ENCODE peak calls at places on chromosomes 16 and 17, in nine cellular contexts. S is NCI-H460, Z is NCI-H2029, L is heart left ventricle, D is iris pigment epithelial cell, X is fibroblast of the conjunctiva, R is NCI-H2081, I is GM20000, Q is PC-9. U is an unnamed sample.

GRCh38 chr16:2675714-2676113 is 6.6 kb upstream of the KCTD5 start:
- DNase-seq in Q (no peak), L (no peak), Z (no peak), I (no peak), X (no peak), R (no peak), D (no peak), S (no peak), U (no peak)

GRCh38 chr16:84881702-84882521 is 62.1 kb downstream of the CRISPLD2 start:
- DNase-seq in Q (peak; percentile 77), D (peak; percentile 97), X (peak; percentile 93), I (no peak), Z (no peak), R (no peak), S (no peak), L (peak; percentile 58), U (no peak)

GRCh38 chr17:64998436-64999190 is 57.9 kb downstream of the GNA13 start:
- DNase-seq in D (no peak), R (no peak), I (no peak), Q (no peak), X (no peak), S (no peak), Z (no peak), L (no peak), U (no peak)

GRCh38 chr17:6528557-6528956 is 27.8 kb downstream of the PITPNM3 start:
- DNase-seq in Z (no peak), I (no peak), R (no peak), Q (no peak), D (no peak), L (no peak), S (no peak), X (no peak), U (no peak)

GRCh38 chr17:48444531-48445247 is 14.7 kb upstream of the SKAP1 start:
- DNase-seq in D (no peak), I (no peak), R (no peak), X (no peak), L (no peak), Q (no peak), S (no peak), Z (no peak), U (no peak)

GRCh38 chr17:64133546-64134215 is 3.7 kb upstream of the ERN1 start:
- DNase-seq in R (peak; percentile 73), Q (no peak), Z (peak; percentile 19), I (peak; percentile 68), S (peak; percentile 76), X (peak; percentile 57), D (peak; percentile 65), L (no peak), U (no peak)

GRCh38 chr17:19996086-19996485 is 13.1 kb upstream of the SPECC1 start:
- DNase-seq in X (no peak), I (no peak), D (no peak), L (no peak), S (no peak), Z (no peak), Q (no peak), R (no peak), U (no peak)

GRCh38 chr16:77599793-77600415 is 122.4 kb upstream of the NUDT7 start:
- DNase-seq in L (no peak), R (peak; percentile 32), Z (no peak), X (no peak), S (peak; percentile 17), Q (no peak), D (peak; percentile 56), I (peak; percentile 19), U (no peak)

GRCh38 chr17:49621420-49621819 is 45.7 kb downstream of the NXPH3 start:
- DNase-seq in I (no peak), Z (no peak), R (no peak), X (no peak), D (no peak), S (no peak), Q (no peak), L (no peak), U (no peak)

GRCh38 chr17:82098939-82099765 is 1.1 kb upstream of the FASN start:
- DNase-seq in Z (no peak), Q (no peak), S (no peak), X (no peak), L (peak; percentile 61), D (no peak), R (peak; percentile 45), I (peak; percentile 55), U (no peak)

GRCh38 chr17:47703191-47703591 is 9.2 kb downstream of the TBKBP1 start:
- DNase-seq in X (no peak), D (no peak), Q (no peak), S (no peak), I (peak; percentile 65), Z (no peak), R (no peak), L (peak; percentile 61), U (no peak)

GRCh38 chr16:3480901-3481695 is 14.2 kb downstream of the C16orf90 start:
- DNase-seq in S (no peak), D (no peak), Q (no peak), I (no peak), R (no peak), Z (no peak), L (peak; percentile 39), X (no peak), U (no peak)

GRCh38 chr16:27083861-27084261 is 17.1 kb downstream of the C16orf82 start:
- DNase-seq in Z (no peak), X (no peak), D (no peak), L (no peak), S (no peak), I (no peak), R (no peak), Q (no peak), U (no peak)

GRCh38 chr17:33183487-33184026 is 109.5 kb downstream of the ASIC2 start:
- DNase-seq in R (no peak), S (no peak), D (no peak), Q (no peak), I (no peak), Z (no peak), X (no peak), L (no peak), U (no peak)

GRCh38 chr16:81357711-81358270 is 43.0 kb downstream of the GAN start:
- DNase-seq in S (no peak), I (no peak), D (peak; percentile 4), Q (no peak), Z (no peak), L (no peak), X (no peak), R (no peak), U (no peak)

GRCh38 chr17:71959129-71959528 is 161.7 kb upstream of the SOX9 start:
- DNase-seq in X (no peak), S (peak; percentile 26), R (no peak), Z (no peak), Q (no peak), I (no peak), L (no peak), D (peak; percentile 13), U (no peak)

GRCh38 chr16:61165797-61166196 is 870.4 kb downstream of the CDH8 start:
- DNase-seq in Z (no peak), S (no peak), R (no peak), Q (no peak), L (no peak), D (no peak), X (no peak), I (no peak), U (no peak)

GRCh38 chr17:29847527-29847931 is 82.5 kb downstream of the SSH2 start:
- DNase-seq in S (no peak), L (no peak), Q (no peak), D (no peak), Z (no peak), I (no peak), R (no peak), X (no peak), U (no peak)

GRCh38 chr17:64250211-64250835 is 12.7 kb downstream of the TEX2 start:
- DNase-seq in L (no peak), D (no peak), Q (no peak), Z (no peak), X (no peak), R (no peak), S (no peak), I (no peak), U (no peak)

GRCh38 chr17:149231-149630 is 11.9 kb downstream of the SCGB1C2 start:
- DNase-seq in Q (no peak), S (no peak), Z (no peak), D (no peak), L (peak; percentile 13), R (no peak), I (no peak), X (no peak), U (peak; percentile 14)

GRCh38 chr16:57894390-57895080 is 76.4 kb downstream of the CNGB1 start:
- DNase-seq in I (no peak), L (no peak), X (no peak), R (no peak), Q (no peak), Z (no peak), D (no peak), S (no peak), U (no peak)

GRCh38 chr16:280552-280951 is at the start of gene ARHGDIG:
- DNase-seq in X (no peak), Z (no peak), L (peak; percentile 53), D (no peak), S (no peak), Q (no peak), R (no peak), I (no peak), U (no peak)

GRCh38 chr17:77308768-77309726 is 168.3 kb downstream of the SEC14L1 start:
- DNase-seq in S (no peak), Z (no peak), R (no peak), Q (no peak), D (peak; percentile 83), L (no peak), X (no peak), I (no peak), U (no peak)

GRCh38 chr17:19979917-19980770 is 2.5 kb upstream of the AKAP10 start:
- DNase-seq in Z (no peak), R (no peak), I (no peak), D (peak; percentile 23), Q (no peak), S (no peak), X (no peak), L (peak; percentile 83), U (no peak)

GRCh38 chr17:67602974-67603373 is 114.8 kb upstream of the NOL11 start:
- DNase-seq in I (peak; percentile 72), S (peak; percentile 31), Z (peak; percentile 22), L (no peak), Q (no peak), X (peak; percentile 2), R (peak; percentile 79), D (peak; percentile 55), U (no peak)

U was measured in mesothelial cell of epicardium.